ENCODE peak calls at places on chromosomes 16 and 17, in five cellular contexts. U is tibial nerve, Q is uterus, R is tibial artery, Y is lower leg skin. W is an unnamed sample.

GRCh38 chr17:64455993-64456885 is 7.3 kb downstream of the MILR1 start:
- DNase-seq in Q (no peak), R (no peak), U (no peak), Y (no peak), W (no peak)

GRCh38 chr17:6786618-6787017 is 10.6 kb downstream of the FBXO39 start:
- DNase-seq in Y (no peak), Q (no peak), R (no peak), U (no peak), W (no peak)

GRCh38 chr17:4998666-4999428 is 1.1 kb downstream of the KIF1C start:
- DNase-seq in R (no peak), U (no peak), Y (peak; percentile 22), Q (peak; percentile 27), W (peak; percentile 67)

GRCh38 chr16:6125483-6126259 is 1028.1 kb upstream of the EEF2KMT start:
- DNase-seq in Q (no peak), Y (no peak), U (no peak), R (no peak), W (no peak)

GRCh38 chr17:82874011-82874835 is 34.4 kb upstream of the ZNF750 start:
- DNase-seq in U (no peak), R (no peak), Y (peak; percentile 60), Q (no peak), W (peak; percentile 83)

GRCh38 chr17:27568811-27569210 is 62.2 kb upstream of the LGALS9 start:
- DNase-seq in Q (no peak), Y (no peak), R (no peak), U (no peak), W (no peak)

GRCh38 chr17:64077409-64077808 is 52.5 kb downstream of the ERN1 start:
- DNase-seq in U (no peak), Q (no peak), R (no peak), Y (no peak), W (no peak)

GRCh38 chr16:47777191-47777590 is 316.1 kb downstream of the PHKB start:
- DNase-seq in R (no peak), Y (no peak), U (no peak), Q (no peak), W (no peak)

GRCh38 chr17:50173335-50173941 is 7.6 kb downstream of the SGCA start:
- DNase-seq in U (peak; percentile 14), Q (peak; percentile 81), R (peak; percentile 87), Y (no peak), W (no peak)

GRCh38 chr16:1942810-1943726 is at the start of gene MSRB1:
- DNase-seq in U (peak; percentile 100), Q (peak; percentile 100), Y (peak; percentile 99), R (peak; percentile 100), W (peak; percentile 100)

GRCh38 chr16:4570688-4571321 is 14.7 kb downstream of the C16orf96 start:
- DNase-seq in Q (no peak), R (no peak), Y (no peak), U (no peak), W (no peak)

GRCh38 chr16:48525201-48526057 is 84.6 kb downstream of the N4BP1 start:
- DNase-seq in Q (no peak), Y (no peak), R (peak; percentile 43), U (no peak), W (no peak)

GRCh38 chr17:78010759-78011158 is 52.3 kb downstream of the TNRC6C start:
- DNase-seq in Q (no peak), R (no peak), Y (no peak), U (no peak), W (no peak)

GRCh38 chr17:38800237-38800760 is 943 bp upstream of the PIP4K2B start:
- DNase-seq in R (no peak), U (no peak), Y (no peak), Q (no peak), W (no peak)

GRCh38 chr16:55478827-55479559 is at the start of gene MMP2:
- DNase-seq in U (peak; percentile 75), R (peak; percentile 86), Q (peak; percentile 86), Y (peak; percentile 60), W (peak; percentile 91)

GRCh38 chr16:58426095-58426494 is 33.8 kb downstream of the GINS3 start:
- DNase-seq in R (peak; percentile 68), Y (no peak), Q (no peak), U (no peak), W (no peak)

GRCh38 chr17:7226721-7227710 is 7.3 kb downstream of the ACADVL start:
- DNase-seq in R (no peak), Y (no peak), Q (no peak), U (no peak), W (no peak)

GRCh38 chr16:50025544-50025931 is 513 bp downstream of the CNEP1R1 start:
- DNase-seq in U (no peak), Q (no peak), R (no peak), Y (peak; percentile 16), W (peak; percentile 60)

GRCh38 chr17:50181155-50181554 is 15.3 kb downstream of the SGCA start:
- DNase-seq in Y (no peak), Q (no peak), U (no peak), R (no peak), W (no peak)

GRCh38 chr17:38907930-38908675 is 17.3 kb upstream of the LASP1NB start:
- DNase-seq in R (peak; percentile 54), U (no peak), Q (no peak), Y (no peak), W (peak; percentile 56)

GRCh38 chr16:85796599-85796998 is 2.7 kb downstream of the EMC8 start:
- DNase-seq in R (no peak), Q (no peak), U (no peak), Y (no peak), W (no peak)

GRCh38 chr16:85412911-85413520 is 200.1 kb upstream of the GSE1 start:
- DNase-seq in R (no peak), U (no peak), Y (no peak), Q (no peak), W (no peak)

GRCh38 chr17:55436224-55437164 is 14.9 kb upstream of the MMD start:
- DNase-seq in R (no peak), Q (no peak), U (no peak), Y (no peak), W (no peak)

GRCh38 chr16:83253526-83253925 is 554.3 kb upstream of the HSBP1 start:
- DNase-seq in Q (no peak), R (no peak), U (no peak), Y (no peak), W (no peak)

GRCh38 chr16:19583665-19584300 is 28.3 kb downstream of the VPS35L start:
- DNase-seq in R (no peak), U (no peak), Y (no peak), Q (no peak), W (no peak)

GRCh38 chr16:4682616-4683254 is 10.6 kb upstream of the NUDT16L1 start:
- DNase-seq in Q (no peak), R (no peak), U (no peak), Y (no peak), W (no peak)

GRCh38 chr16:71900336-71900735 is 5.0 kb downstream of the IST1 start:
- DNase-seq in Y (no peak), Q (no peak), R (no peak), U (no peak), W (no peak)

GRCh38 chr16:6032438-6032837 is 934.8 kb upstream of the EEF2KMT start:
- DNase-seq in Y (no peak), Q (no peak), R (no peak), U (no peak), W (no peak)

GRCh38 chr16:27253526-27253930 is 15.0 kb downstream of the NSMCE1 start:
- DNase-seq in U (no peak), Y (no peak), Q (no peak), R (no peak), W (no peak)

GRCh38 chr17:4446326-4447051 is 12.7 kb downstream of the SPNS3 start:
- DNase-seq in Y (no peak), U (no peak), Q (no peak), R (no peak), W (no peak)

GRCh38 chr17:50451943-50452626 is 16.6 kb downstream of the CHAD start:
- DNase-seq in Y (no peak), Q (no peak), U (no peak), R (no peak), W (no peak)

GRCh38 chr17:77508047-77508715 is 367.4 kb downstream of the SEC14L1 start:
- DNase-seq in Q (peak; percentile 7), U (no peak), Y (no peak), R (peak; percentile 19), W (peak; percentile 35)

GRCh38 chr17:68718924-68719323 is 117.8 kb upstream of the FAM20A start:
- DNase-seq in U (no peak), R (no peak), Y (no peak), Q (no peak), W (no peak)

GRCh38 chr17:77281904-77282367 is 141.2 kb downstream of the SEC14L1 start:
- DNase-seq in U (no peak), R (no peak), Y (peak; percentile 19), Q (no peak), W (no peak)

GRCh38 chr17:31320231-31320630 is 1.2 kb downstream of the EVI2A start:
- DNase-seq in U (no peak), Q (no peak), R (no peak), Y (no peak), W (no peak)
- H3K4me3 ChIP-seq in U (no peak overlapping the region), Q (no peak overlapping the region), R (peak overlapping the region; percentile 15), Y (no peak overlapping the region), W (peak overlapping the region; percentile 33)

DNA sequence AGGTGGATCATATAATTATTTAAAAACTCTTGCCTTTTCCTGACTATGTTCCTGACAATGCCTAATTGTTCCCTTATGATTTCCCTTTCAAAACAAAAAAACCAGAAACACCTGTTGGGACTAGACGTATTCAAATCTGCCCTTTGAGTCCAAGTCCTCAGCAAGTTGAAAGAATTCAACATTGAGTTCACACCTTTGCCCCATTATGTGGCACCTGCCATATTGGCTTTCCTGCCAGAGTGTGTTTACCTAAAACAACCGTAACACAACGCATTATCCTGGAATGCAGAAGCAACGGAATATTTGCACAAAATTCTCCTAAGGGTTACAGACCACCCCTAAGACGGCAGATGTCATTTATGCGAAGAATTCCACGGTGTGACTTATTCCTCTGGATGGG is 105.9 kb downstream of the ZFHX3 start:
- DNase-seq in U (no peak), R (no peak), Y (no peak), Q (no peak), W (no peak)
- H3K4me3 ChIP-seq in U (no peak overlapping the region), R (no peak overlapping the region), Y (no peak overlapping the region), Q (no peak overlapping the region), W (no peak overlapping the region)

DNA sequence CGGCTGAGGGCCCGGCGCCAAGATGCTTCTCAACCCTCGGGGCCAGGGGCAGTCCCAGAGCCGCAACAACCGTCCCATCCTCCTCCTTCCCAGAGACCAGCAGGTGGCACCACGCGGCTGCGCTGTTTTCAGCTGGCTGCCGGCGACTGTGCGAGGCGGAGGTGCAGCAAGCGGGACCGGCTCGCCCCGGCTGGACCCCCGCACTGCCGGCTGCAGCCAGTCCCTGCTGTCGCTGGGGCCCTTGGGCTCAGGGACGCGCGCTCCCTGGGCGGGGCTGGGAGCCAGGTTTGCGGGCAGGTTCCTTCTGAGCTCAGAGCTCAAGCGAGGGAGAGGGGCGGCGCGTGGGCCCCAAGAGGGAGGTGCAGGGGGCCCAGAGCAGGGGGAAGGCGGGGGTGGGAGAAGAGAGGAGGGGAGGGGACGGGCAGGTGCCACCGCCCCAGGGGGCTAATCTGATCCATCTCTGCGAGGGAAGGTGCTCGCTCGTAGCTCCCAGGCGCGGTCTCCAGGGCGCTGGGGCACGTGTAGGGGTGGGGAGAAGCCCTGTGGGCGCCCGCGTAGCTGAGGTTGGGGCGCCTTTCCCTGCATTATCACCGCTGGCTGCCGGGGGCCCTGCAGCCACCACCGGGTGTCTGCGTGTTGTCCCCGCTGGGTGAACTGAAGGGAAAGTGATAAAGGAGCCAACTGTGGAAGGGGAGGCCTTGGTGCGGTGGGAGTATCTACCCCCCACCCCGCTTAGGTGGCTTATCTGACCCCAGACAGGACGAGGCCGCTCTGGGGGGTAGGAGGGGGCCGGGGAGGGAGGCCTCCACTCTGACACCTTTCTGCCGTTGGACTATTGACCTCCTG is 24.2 kb downstream of the STAT5A start:
- DNase-seq in Y (peak; percentile 77), U (peak; percentile 78), Q (peak; percentile 88), R (peak; percentile 95), W (peak; percentile 88)
- H3K4me3 ChIP-seq in Y (no peak overlapping the region), U (no peak overlapping the region), Q (no peak overlapping the region), R (peak overlapping the region; percentile 29), W (peak overlapping the region; percentile 32)

GRCh38 chr17:79340286-79340685 is 265.7 kb downstream of the ENGASE start:
- DNase-seq in Y (no peak), R (no peak), U (no peak), Q (no peak), W (no peak)
- H3K4me3 ChIP-seq in Y (no peak overlapping the region), R (no peak overlapping the region), U (no peak overlapping the region), Q (no peak overlapping the region), W (no peak overlapping the region)